ENCODE peak calls at places on chromosomes 2 and 18, in four cellular contexts. One of them, this sample, is unnamed.

GRCh38 chr2:183035954-183036669 is 2.1 kb downstream of the NCKAP1 start:
- DNase-seq in K562: no peak
- DNase-seq in IMR-90: no peak
- DNase-seq in endothelial cell of umbilical vein: peak; percentile 44
- DNase-seq in this sample: no peak

GRCh38 chr2:5528741-5529140 is 163.4 kb upstream of the SOX11 start:
- DNase-seq in IMR-90: no peak
- DNase-seq in endothelial cell of umbilical vein: no peak
- DNase-seq in K562: no peak
- DNase-seq in this sample: no peak

GRCh38 chr2:128313076-128313836 is 5.4 kb downstream of the HS6ST1 start:
- DNase-seq in endothelial cell of umbilical vein: no peak
- DNase-seq in K562: no peak
- DNase-seq in IMR-90: peak; percentile 63
- DNase-seq in this sample: no peak

GRCh38 chr2:36554531-36554930 is 43.4 kb downstream of the FEZ2 start:
- DNase-seq in K562: no peak
- DNase-seq in IMR-90: no peak
- DNase-seq in endothelial cell of umbilical vein: no peak
- DNase-seq in this sample: no peak

GRCh38 chr2:207624170-207625013 is 802 bp downstream of the METTL21A start:
- DNase-seq in IMR-90: peak; percentile 70
- DNase-seq in endothelial cell of umbilical vein: peak; percentile 73
- DNase-seq in K562: peak; percentile 21
- DNase-seq in this sample: no peak

GRCh38 chr18:13371689-13372404 is 153.3 kb downstream of the LDLRAD4 start:
- DNase-seq in endothelial cell of umbilical vein: no peak
- DNase-seq in IMR-90: no peak
- DNase-seq in K562: no peak
- DNase-seq in this sample: no peak

GRCh38 chr2:102041351-102041750 is 49.6 kb downstream of the IL1R2 start:
- DNase-seq in endothelial cell of umbilical vein: no peak
- DNase-seq in K562: no peak
- DNase-seq in IMR-90: peak; percentile 66
- DNase-seq in this sample: no peak

GRCh38 chr18:43236921-43237320 is 40.4 kb downstream of the SYT4 start:
- DNase-seq in endothelial cell of umbilical vein: no peak
- DNase-seq in K562: no peak
- DNase-seq in IMR-90: no peak
- DNase-seq in this sample: no peak

GRCh38 chr2:226977775-226978190 is 141.9 kb downstream of the RHBDD1 start:
- DNase-seq in IMR-90: peak; percentile 74
- DNase-seq in K562: peak; percentile 46
- DNase-seq in endothelial cell of umbilical vein: no peak
- DNase-seq in this sample: peak; percentile 60

GRCh38 chr2:241232736-241233575 is 44.5 kb downstream of the ANO7 start:
- DNase-seq in IMR-90: no peak
- DNase-seq in K562: no peak
- DNase-seq in endothelial cell of umbilical vein: no peak
- DNase-seq in this sample: no peak

GRCh38 chr2:26068602-26069298 is 34.9 kb downstream of the RAB10 start:
- DNase-seq in endothelial cell of umbilical vein: peak; percentile 86
- DNase-seq in IMR-90: peak; percentile 91
- DNase-seq in K562: peak; percentile 79
- DNase-seq in this sample: peak; percentile 60

GRCh38 chr18:22032392-22032961 is 136.9 kb upstream of the GATA6 start:
- DNase-seq in IMR-90: peak; percentile 92
- DNase-seq in endothelial cell of umbilical vein: peak; percentile 63
- DNase-seq in K562: no peak
- DNase-seq in this sample: peak; percentile 91

GRCh38 chr2:119693567-119693966 is 14.6 kb downstream of the TMEM177 start:
- DNase-seq in endothelial cell of umbilical vein: no peak
- DNase-seq in K562: no peak
- DNase-seq in IMR-90: no peak
- DNase-seq in this sample: no peak
- H3K9me1 ChIP-seq in endothelial cell of umbilical vein: no peaks in the 10 kb centered on the region
- H3K9me1 ChIP-seq in K562: no peaks in the 10 kb centered on the region
- H3K9me1 ChIP-seq in IMR-90: peaks cover 7% of the 10 kb centered on the region
- H3K9me1 ChIP-seq in this sample: no peaks in the 10 kb centered on the region

GRCh38 chr2:45259144-45259543 is 249.9 kb upstream of the SIX2 start:
- DNase-seq in K562: no peak
- DNase-seq in IMR-90: no peak
- DNase-seq in endothelial cell of umbilical vein: no peak
- DNase-seq in this sample: no peak
- H2AFZ ChIP-seq in K562: no peak overlapping the region
- H2AFZ ChIP-seq in IMR-90: no peak overlapping the region
- H2AFZ ChIP-seq in endothelial cell of umbilical vein: no peak overlapping the region
- H2AFZ ChIP-seq in this sample: no peak overlapping the region

GRCh38 chr2:64641585-64641984 is 12.1 kb downstream of the SERTAD2 start:
- DNase-seq in IMR-90: no peak
- DNase-seq in endothelial cell of umbilical vein: no peak
- DNase-seq in K562: peak; percentile 57
- DNase-seq in this sample: no peak

GRCh38 chr2:64640153-64641044 is 13.3 kb downstream of the SERTAD2 start:
- DNase-seq in endothelial cell of umbilical vein: no peak
- DNase-seq in K562: peak; percentile 69
- DNase-seq in IMR-90: peak; percentile 53
- DNase-seq in this sample: no peak

GRCh38 chr2:64637931-64638330 is 15.8 kb downstream of the SERTAD2 start:
- DNase-seq in K562: peak; percentile 47
- DNase-seq in IMR-90: peak; percentile 31
- DNase-seq in endothelial cell of umbilical vein: no peak
- DNase-seq in this sample: no peak

GRCh38 chr2:64638502-64639120 is 15.1 kb downstream of the SERTAD2 start:
- DNase-seq in K562: no peak
- DNase-seq in endothelial cell of umbilical vein: no peak
- DNase-seq in IMR-90: no peak
- DNase-seq in this sample: no peak

GRCh38 chr2:64639691-64640090 is 14.0 kb downstream of the SERTAD2 start:
- DNase-seq in K562: no peak
- DNase-seq in endothelial cell of umbilical vein: no peak
- DNase-seq in IMR-90: no peak
- DNase-seq in this sample: no peak
- H3K4me1 ChIP-seq in K562: peaks cover 35% of the 10 kb centered on the region
- H3K4me1 ChIP-seq in endothelial cell of umbilical vein: peaks cover 13% of the 10 kb centered on the region
- H3K4me1 ChIP-seq in IMR-90: peaks cover 18% of the 10 kb centered on the region
- H3K4me1 ChIP-seq in this sample: peaks cover 83% of the 10 kb centered on the region

GRCh38 chr2:100833330-100833729 is 13.4 kb downstream of the NPAS2 start:
- DNase-seq in IMR-90: no peak
- DNase-seq in endothelial cell of umbilical vein: no peak
- DNase-seq in K562: no peak
- DNase-seq in this sample: no peak
- H3K9me1 ChIP-seq in IMR-90: peaks cover 11% of the 10 kb centered on the region
- H3K9me1 ChIP-seq in endothelial cell of umbilical vein: no peaks in the 10 kb centered on the region
- H3K9me1 ChIP-seq in K562: no peaks in the 10 kb centered on the region
- H3K9me1 ChIP-seq in this sample: no peaks in the 10 kb centered on the region

GRCh38 chr2:19609266-19609665 is 250.8 kb upstream of the OSR1 start:
- DNase-seq in endothelial cell of umbilical vein: no peak
- DNase-seq in IMR-90: peak; percentile 13
- DNase-seq in K562: no peak
- DNase-seq in this sample: no peak

GRCh38 chr2:19607931-19608762 is 249.7 kb upstream of the OSR1 start:
- DNase-seq in endothelial cell of umbilical vein: no peak
- DNase-seq in IMR-90: peak; percentile 93
- DNase-seq in K562: no peak
- DNase-seq in this sample: no peak

GRCh38 chr2:19611491-19612332 is 253.3 kb upstream of the OSR1 start:
- DNase-seq in K562: no peak
- DNase-seq in IMR-90: peak; percentile 98
- DNase-seq in endothelial cell of umbilical vein: no peak
- DNase-seq in this sample: no peak

GRCh38 chr2:19607400-19607799 is 249.0 kb upstream of the OSR1 start:
- DNase-seq in endothelial cell of umbilical vein: no peak
- DNase-seq in IMR-90: peak; percentile 63
- DNase-seq in K562: no peak
- DNase-seq in this sample: no peak
- H2AFZ ChIP-seq in endothelial cell of umbilical vein: no peak overlapping the region
- H2AFZ ChIP-seq in IMR-90: no peak overlapping the region
- H2AFZ ChIP-seq in K562: no peak overlapping the region
- H2AFZ ChIP-seq in this sample: no peak overlapping the region

GRCh38 chr2:168660859-168661258 is 141.6 kb upstream of the NOSTRIN start:
- DNase-seq in endothelial cell of umbilical vein: no peak
- DNase-seq in IMR-90: no peak
- DNase-seq in K562: no peak
- DNase-seq in this sample: no peak
- H3K4me1 ChIP-seq in endothelial cell of umbilical vein: no peaks in the 10 kb centered on the region
- H3K4me1 ChIP-seq in IMR-90: peaks cover 3% of the 10 kb centered on the region
- H3K4me1 ChIP-seq in K562: peaks cover 3% of the 10 kb centered on the region
- H3K4me1 ChIP-seq in this sample: peaks cover under 1% of the 10 kb centered on the region